ENCODE peak calls at places on chromosomes 11 and 22, in ten cellular contexts. Y is GM20000; O is SJSA1; E is GM12864; I is kidney tubule cell; C is stimulated activated CD4-positive, alpha-beta T cell treated with anti-CD3 and anti-CD28 coated beads, Interleukin-2, amount 100 ng/mL, for 48 hours; G is activated naive CD4-positive, alpha-beta T cell; P is ovary; R is fibroblast of pulmonary artery; H is RKO. Z is an unnamed sample.

GRCh38 chr11:103530257-103530656 is 421.0 kb downstream of the DYNC2H1 start:
- DNase-seq in C (no peak), P (no peak), O (no peak), I (peak), Y (no peak), E (no peak), H (no peak), R (peak), G (no peak), Z (no peak)

GRCh38 chr22:48559647-48560388 is 1267.9 kb downstream of the BRD1 start:
- DNase-seq in E (no peak), P (no peak), R (no peak), C (no peak), H (no peak), G (no peak), I (no peak), Y (no peak), O (no peak), Z (no peak)

GRCh38 chr11:104275992-104276391 is 112.0 kb upstream of the PDGFD start:
- DNase-seq in Y (no peak), E (no peak), O (no peak), G (no peak), C (no peak), P (no peak), I (peak), H (no peak), R (peak), Z (no peak)

GRCh38 chr22:23117275-23117674 is 24.5 kb downstream of the RSPH14 start:
- DNase-seq in I (no peak), O (no peak), P (no peak), E (no peak), H (no peak), G (no peak), R (no peak), Y (no peak), C (no peak), Z (no peak)

GRCh38 chr11:16981651-16982194 is 32.5 kb downstream of the PLEKHA7 start:
- DNase-seq in P (no peak), H (no peak), R (peak), I (peak), G (no peak), O (peak), E (no peak), Y (no peak), C (no peak), Z (peak)

GRCh38 chr22:48410536-48410935 is 1417.1 kb downstream of the BRD1 start:
- DNase-seq in H (no peak), C (no peak), E (no peak), G (no peak), O (peak), R (no peak), Y (no peak), I (no peak), P (no peak), Z (no peak)

GRCh38 chr11:128336203-128336602 is 251.2 kb downstream of the ETS1 start:
- DNase-seq in P (peak), O (no peak), Y (no peak), E (no peak), I (peak), G (no peak), H (no peak), C (no peak), R (peak), Z (no peak)

GRCh38 chr11:2314525-2315394 is 12.9 kb downstream of the TSPAN32 start:
- DNase-seq in O (peak), Y (no peak), I (no peak), R (peak), C (no peak), H (no peak), G (no peak), P (peak), E (no peak), Z (peak)

GRCh38 chr11:127193916-127194315 is 193.3 kb upstream of the KIRREL3 start:
- DNase-seq in C (no peak), Y (no peak), P (no peak), E (no peak), H (no peak), O (no peak), I (no peak), G (no peak), R (no peak), Z (no peak)

GRCh38 chr11:134759855-134760254 is 347.8 kb upstream of the B3GAT1 start:
- DNase-seq in I (no peak), R (no peak), O (no peak), P (no peak), E (no peak), G (no peak), H (no peak), C (no peak), Y (no peak), Z (no peak)

GRCh38 chr11:119699227-119699626 is 29.8 kb downstream of the NECTIN1 start:
- DNase-seq in E (no peak), O (no peak), H (no peak), R (peak), P (peak), G (no peak), I (no peak), Y (no peak), C (no peak), Z (no peak)

GRCh38 chr11:11381471-11382100 is 28.5 kb upstream of the CSNK2A3 start:
- DNase-seq in Y (no peak), I (no peak), R (no peak), C (no peak), O (no peak), H (no peak), P (no peak), E (no peak), G (no peak), Z (no peak)

GRCh38 chr11:30914143-30914762 is 328.1 kb upstream of the MPPED2 start:
- DNase-seq in I (peak), E (no peak), G (no peak), Y (peak), R (peak), H (peak), P (peak), C (no peak), O (no peak), Z (peak)

GRCh38 chr11:1158681-1159525 is 1.1 kb downstream of the MUC5AC start:
- DNase-seq in E (no peak), G (no peak), O (no peak), R (no peak), H (no peak), Y (peak), I (no peak), C (no peak), P (peak), Z (no peak)

GRCh38 chr11:108616549-108616948 is 23.0 kb upstream of the EXPH5 start:
- DNase-seq in P (no peak), E (no peak), C (no peak), I (peak), O (peak), R (peak), G (no peak), Y (no peak), H (peak), Z (no peak)

GRCh38 chr11:69915501-69916250 is 96.5 kb upstream of the FGF3 start:
- DNase-seq in Y (peak), I (peak), G (peak), H (peak), R (peak), P (peak), E (no peak), O (peak), C (peak), Z (no peak)

GRCh38 chr22:45491841-45492240 is 10.8 kb upstream of the FBLN1 start:
- DNase-seq in O (no peak), H (no peak), E (no peak), Y (no peak), C (no peak), G (no peak), P (no peak), I (no peak), R (no peak), Z (no peak)

GRCh38 chr11:125348704-125349635 is 147.1 kb downstream of the FEZ1 start:
- DNase-seq in H (peak), G (peak), Y (peak), O (no peak), I (peak), C (peak), R (peak), P (peak), E (no peak), Z (peak)

Z was measured in hippocampal formation.